ENCODE peak calls at places on chromosome 10, in eight cellular contexts. T, O, P, J, W, Y, R and E are unnamed samples.

GRCh38 chr10:32054087-32054486 is 2.1 kb downstream of the KIF5B start:
- DNase-seq in T (no peak), O (no peak), R (peak; percentile 40), Y (peak; percentile 72), P (peak; percentile 59), W (peak; percentile 18), J (no peak), E (no peak)

GRCh38 chr10:63707254-63707910 is 186.2 kb downstream of the REEP3 start:
- DNase-seq in P (peak; percentile 99), W (no peak), T (peak; percentile 54), J (peak; percentile 43), Y (peak; percentile 98), R (peak; percentile 97), O (peak; percentile 48), E (peak; percentile 63)

GRCh38 chr10:70461397-70462348 is 16.9 kb upstream of the PALD1 start:
- DNase-seq in T (peak; percentile 56), J (peak; percentile 37), R (peak; percentile 56), W (peak; percentile 58), P (peak; percentile 60), O (no peak), Y (peak; percentile 63), E (no peak)

GRCh38 chr10:62993121-62993520 is 140.0 kb upstream of the NRBF2 start:
- DNase-seq in J (no peak), O (no peak), P (no peak), R (no peak), W (no peak), T (no peak), Y (peak; percentile 29), E (no peak)

GRCh38 chr10:91339729-91340128 is 70.4 kb upstream of the HECTD2 start:
- DNase-seq in P (no peak), W (no peak), O (no peak), R (no peak), Y (no peak), J (no peak), T (no peak), E (no peak)

GRCh38 chr10:87861953-87862643 is 1.2 kb downstream of the KLLN start:
- DNase-seq in J (peak; percentile 98), Y (peak; percentile 100), R (peak; percentile 92), T (peak; percentile 97), O (peak; percentile 95), W (peak; percentile 99), P (peak; percentile 81), E (peak; percentile 99)

GRCh38 chr10:69479737-69480412 is 28.6 kb downstream of the TSPAN15 start:
- DNase-seq in O (no peak), J (no peak), W (no peak), P (no peak), R (no peak), Y (peak; percentile 59), T (peak; percentile 46), E (no peak)

GRCh38 chr10:118470470-118470869 is 125.0 kb downstream of the PRLHR start:
- DNase-seq in T (no peak), J (no peak), O (no peak), P (peak; percentile 41), Y (no peak), W (no peak), R (no peak), E (no peak)

GRCh38 chr10:58963723-58964124 is 212.7 kb upstream of the PHYHIPL start:
- DNase-seq in W (no peak), J (no peak), P (no peak), O (no peak), R (no peak), Y (no peak), T (no peak), E (no peak)

GRCh38 chr10:103153765-103154197 is 39.3 kb downstream of the NT5C2 start:
- DNase-seq in O (no peak), R (no peak), W (no peak), J (no peak), P (peak; percentile 64), T (no peak), Y (peak; percentile 57), E (no peak)

GRCh38 chr10:35451103-35452016 is 115.1 kb downstream of the CCNY start:
- DNase-seq in J (no peak), R (no peak), T (peak; percentile 54), P (no peak), O (peak; percentile 76), Y (peak; percentile 59), W (no peak), E (peak; percentile 53)

GRCh38 chr10:114286971-114287370 is 47.9 kb downstream of the VWA2 start:
- DNase-seq in Y (no peak), W (no peak), R (no peak), T (no peak), J (no peak), P (no peak), O (no peak), E (no peak)

GRCh38 chr10:97450828-97451227 is 4.9 kb downstream of the ZDHHC16 start:
- DNase-seq in J (no peak), O (no peak), P (peak; percentile 33), Y (no peak), R (no peak), W (no peak), T (no peak), E (no peak)

GRCh38 chr10:97442277-97442676 is 3.5 kb downstream of the EXOSC1 start:
- DNase-seq in W (no peak), P (no peak), J (no peak), T (no peak), R (no peak), Y (no peak), O (no peak), E (no peak)

GRCh38 chr10:97444212-97444611 is 1.6 kb downstream of the EXOSC1 start:
- DNase-seq in T (no peak), J (no peak), Y (no peak), R (no peak), O (no peak), W (peak; percentile 45), P (no peak), E (no peak)

GRCh38 chr10:97445357-97445721 is 467 bp downstream of the EXOSC1 start:
- DNase-seq in R (no peak), Y (no peak), W (no peak), T (no peak), J (no peak), P (no peak), O (no peak), E (no peak)

DNA sequence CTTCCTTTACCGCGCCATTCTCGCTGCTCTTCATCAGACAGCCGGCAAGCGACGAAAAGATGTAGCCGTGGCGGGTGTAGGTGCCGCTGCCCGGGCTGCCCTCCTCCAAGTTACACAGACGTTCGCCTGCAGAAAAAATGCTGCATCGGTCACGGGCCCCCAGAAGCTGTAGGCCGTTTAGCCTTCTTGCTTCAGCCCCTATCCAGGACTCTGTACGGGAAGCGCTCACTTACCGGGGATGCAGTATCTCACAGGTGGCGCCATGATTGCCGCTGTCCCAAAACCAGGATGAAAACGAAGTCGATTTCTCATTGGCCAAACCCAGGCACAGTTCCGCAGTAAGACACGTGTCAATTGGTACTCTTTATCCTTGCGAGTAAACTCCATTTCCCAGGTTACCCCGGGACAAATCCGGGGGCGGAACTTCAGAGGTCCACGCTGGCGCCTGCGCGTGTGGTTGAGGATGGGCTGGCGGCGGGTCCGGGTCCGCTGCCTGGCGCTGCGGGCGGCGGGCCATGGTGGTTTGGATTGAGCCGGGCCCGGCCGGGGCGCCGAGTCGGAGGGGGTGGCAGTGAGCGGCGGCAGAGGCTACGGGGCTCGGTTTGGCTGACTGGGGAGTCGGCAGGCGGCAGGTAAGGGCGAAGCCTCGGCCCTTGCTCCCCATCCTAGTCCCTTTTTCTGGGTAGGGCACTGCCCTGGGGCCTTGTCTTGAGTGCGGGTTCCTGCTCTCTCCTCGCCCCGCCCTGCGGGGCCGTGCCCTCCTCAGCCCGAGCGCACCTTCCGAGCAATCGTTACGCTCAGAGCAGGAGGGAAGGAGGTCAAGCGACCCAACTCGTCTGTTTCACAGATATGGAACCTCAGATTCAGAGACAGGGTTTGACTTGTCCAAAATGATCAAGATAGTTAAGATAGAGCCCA is at the start of the genes EXOSC1 and ZDHHC16:
- DNase-seq in J (peak; percentile 94), O (peak; percentile 93), P (peak; percentile 96), T (peak; percentile 93), W (peak; percentile 98), Y (peak; percentile 96), R (peak; percentile 96), E (peak; percentile 87)
- TF ChIP-seq CTCF in J (no peak), O (peak; percentile 23), P (peak; percentile 19), T (peak; percentile 16), W (peak; percentile 29), Y (no peak), R (no peak), E (peak; percentile 17)

GRCh38 chr10:99399664-99400063 is 30.8 kb downstream of the GOT1 start:
- DNase-seq in Y (no peak), W (no peak), O (no peak), P (no peak), R (no peak), J (no peak), T (no peak), E (no peak)
- H3K36me3 ChIP-seq in Y (peaks cover 57% of the 10 kb centered on the region), W (peaks cover 9% of the 10 kb centered on the region), O (peaks cover 18% of the 10 kb centered on the region), P (peaks cover 23% of the 10 kb centered on the region), R (peaks cover 12% of the 10 kb centered on the region), J (peaks cover 21% of the 10 kb centered on the region), T (no peaks in the 10 kb centered on the region), E (peaks cover 20% of the 10 kb centered on the region)

GRCh38 chr10:123101844-123102243 is 33.9 kb upstream of the HMX3 start:
- DNase-seq in T (no peak), R (no peak), J (no peak), O (no peak), P (no peak), Y (no peak), W (no peak), E (no peak)

GRCh38 chr10:123100030-123100762 is 35.6 kb upstream of the HMX3 start:
- DNase-seq in J (no peak), P (peak; percentile 13), R (no peak), W (no peak), T (no peak), O (no peak), Y (no peak), E (no peak)

GRCh38 chr10:123093489-123093888 is 42.3 kb upstream of the HMX3 start:
- DNase-seq in O (no peak), W (no peak), Y (no peak), P (no peak), R (no peak), J (no peak), T (no peak), E (no peak)

GRCh38 chr10:123097039-123097438 is 38.7 kb upstream of the HMX3 start:
- DNase-seq in W (no peak), J (no peak), T (no peak), P (no peak), R (no peak), Y (no peak), O (no peak), E (no peak)

GRCh38 chr10:123096452-123096851 is 39.3 kb upstream of the HMX3 start:
- DNase-seq in O (no peak), P (no peak), R (no peak), W (no peak), T (no peak), Y (no peak), J (no peak), E (no peak)
- H3K27me3 ChIP-seq in O (no peaks in the 10 kb centered on the region), P (no peaks in the 10 kb centered on the region), R (no peaks in the 10 kb centered on the region), W (no peaks in the 10 kb centered on the region), T (peaks cover 46% of the 10 kb centered on the region), Y (peaks cover 5% of the 10 kb centered on the region), J (no peaks in the 10 kb centered on the region), E (peaks cover 2% of the 10 kb centered on the region)

DNA sequence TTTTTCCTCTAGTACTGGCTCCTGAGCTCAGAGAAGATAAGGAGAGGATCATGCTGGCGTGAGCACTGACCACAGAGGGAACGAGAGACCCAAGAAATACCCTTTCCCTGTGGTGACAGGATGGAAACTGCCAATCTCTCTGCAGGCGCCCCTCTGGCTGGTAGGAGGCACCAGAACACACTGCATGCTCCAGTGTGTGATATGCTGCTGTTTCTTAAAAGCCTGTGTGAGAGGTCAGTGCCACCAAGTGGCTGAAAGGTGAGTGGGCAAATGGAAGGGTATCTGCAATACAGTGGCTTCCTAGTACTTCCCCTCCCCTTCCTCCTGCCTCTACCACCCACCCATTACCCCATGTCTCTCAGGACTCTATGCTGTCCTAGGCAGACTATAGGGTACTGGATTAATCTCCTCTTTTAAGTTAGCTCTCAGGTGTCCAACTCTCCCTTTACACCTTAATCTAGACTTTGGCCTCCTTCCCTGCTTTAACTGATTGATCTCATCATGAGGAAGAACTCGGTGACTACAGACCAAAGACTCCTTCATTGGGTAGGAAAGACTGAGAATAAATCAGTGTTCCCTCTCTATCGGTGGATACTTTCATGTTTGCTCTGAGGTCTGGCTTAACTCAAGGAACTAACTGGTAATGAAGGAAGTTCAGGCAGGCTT is 283.6 kb downstream of the ADRA2A start:
- DNase-seq in W (peak; percentile 82), Y (peak; percentile 2), T (peak; percentile 10), P (peak; percentile 25), O (peak; percentile 23), R (no peak), J (peak; percentile 32), E (no peak)
- TF ChIP-seq CTCF in W (peak; percentile 96), Y (no peak), T (peak; percentile 40), P (peak; percentile 44), O (peak; percentile 77), R (peak; percentile 6), J (peak; percentile 18), E (peak; percentile 73)